ENCODE peak calls at places on chromosome 21, in eight cellular contexts. U is skeletal muscle cell, H is GM06990, J is epithelial cell of esophagus, W is heart right ventricle, R is GM12865, C is fibroblast of the aortic adventitia, E is uterus. F is an unnamed sample.
A peak's percentile ranks its signal among the peaks of the same experiment; 100 is the strongest.

GRCh38 chr21:42781150-42781980 is 98.0 kb downstream of the WDR4 start:
- DNase-seq in U (no peak), R (no peak), J (peak; percentile 45), W (no peak), C (no peak), E (peak; percentile 29), H (no peak), F (peak; percentile 82)

GRCh38 chr21:25342811-25343210 is 264.5 kb downstream of the MRPL39 start:
- DNase-seq in R (no peak), W (no peak), U (no peak), C (peak; percentile 72), H (no peak), J (no peak), E (no peak), F (no peak)

GRCh38 chr21:28442624-28443023 is 550.1 kb downstream of the LTN1 start:
- DNase-seq in H (no peak), U (peak; percentile 83), W (no peak), E (no peak), R (peak; percentile 13), J (peak; percentile 65), C (peak; percentile 84), F (no peak)

GRCh38 chr21:42590431-42591131 is 62.8 kb upstream of the PDE9A start:
- DNase-seq in U (no peak), E (no peak), H (no peak), W (no peak), R (no peak), C (no peak), J (no peak), F (no peak)

GRCh38 chr21:43025636-43026180 is 49.9 kb downstream of the CBS start:
- DNase-seq in W (no peak), H (no peak), C (peak; percentile 74), E (no peak), J (no peak), U (peak; percentile 10), R (no peak), F (no peak)

GRCh38 chr21:42527489-42528158 is 14.0 kb downstream of the SLC37A1 start:
- DNase-seq in J (no peak), H (peak; percentile 67), U (no peak), R (peak; percentile 82), W (no peak), E (no peak), C (no peak), F (peak; percentile 10)

GRCh38 chr21:43018519-43018918 is 44.2 kb downstream of the PKNOX1 start:
- DNase-seq in U (no peak), C (no peak), E (no peak), J (no peak), R (no peak), H (no peak), W (no peak), F (no peak)

GRCh38 chr21:38567577-38568360 is 69.5 kb upstream of the ERG start:
- DNase-seq in W (no peak), E (no peak), R (no peak), H (no peak), C (peak; percentile 38), J (peak; percentile 37), U (peak; percentile 39), F (no peak)

GRCh38 chr21:43932005-43932404 is 67.0 kb downstream of the AGPAT3 start:
- DNase-seq in E (no peak), R (no peak), C (no peak), J (no peak), W (no peak), U (no peak), H (no peak), F (no peak)

GRCh38 chr21:14603202-14603601 is 57.1 kb upstream of the SAMSN1 start:
- DNase-seq in J (peak; percentile 58), R (no peak), U (peak; percentile 44), E (no peak), H (no peak), W (no peak), C (peak; percentile 80), F (no peak)

GRCh38 chr21:19321688-19322087 is 918.1 kb upstream of the TMPRSS15 start:
- DNase-seq in W (no peak), H (no peak), U (no peak), R (no peak), C (no peak), J (no peak), E (no peak), F (no peak)

GRCh38 chr21:42513985-42514882 is 582 bp downstream of the SLC37A1 start:
- DNase-seq in H (peak; percentile 69), J (peak; percentile 43), W (peak; percentile 64), C (peak; percentile 9), U (no peak), E (peak; percentile 36), R (peak; percentile 67), F (peak; percentile 93)

GRCh38 chr21:29104239-29104708 is 26.2 kb upstream of the MAP3K7CL start:
- DNase-seq in C (no peak), R (no peak), H (no peak), E (no peak), W (no peak), J (peak; percentile 3), U (peak; percentile 52), F (no peak)

GRCh38 chr21:38388219-38388618 is 110.1 kb downstream of the ERG start:
- DNase-seq in J (no peak), E (no peak), W (no peak), U (peak; percentile 68), H (no peak), C (peak; percentile 67), R (no peak), F (no peak)

GRCh38 chr21:14215971-14216621 is at the start of gene RBM11:
- DNase-seq in J (peak; percentile 75), H (peak; percentile 74), C (peak; percentile 8), R (peak; percentile 67), U (peak; percentile 0), E (peak; percentile 75), W (peak; percentile 54), F (peak; percentile 67)

GRCh38 chr21:36646011-36646410 is 52.9 kb upstream of the SIM2 start:
- DNase-seq in C (no peak), H (no peak), R (no peak), E (no peak), W (no peak), J (no peak), U (peak; percentile 45), F (no peak)

GRCh38 chr21:44980562-44981489 is 41.0 kb downstream of the SLX9 start:
- DNase-seq in U (no peak), W (no peak), E (no peak), H (no peak), C (no peak), R (no peak), J (no peak), F (peak; percentile 76)

GRCh38 chr21:44984792-44985440 is 45.1 kb downstream of the SLX9 start:
- DNase-seq in R (no peak), U (no peak), W (peak; percentile 20), J (no peak), E (peak; percentile 27), C (no peak), H (no peak), F (peak; percentile 75)

GRCh38 chr21:44984428-44984791 is 44.6 kb downstream of the SLX9 start:
- DNase-seq in E (no peak), H (no peak), C (no peak), W (peak; percentile 14), U (no peak), J (no peak), R (no peak), F (peak; percentile 25)

GRCh38 chr21:44983421-44984206 is 43.8 kb downstream of the SLX9 start:
- DNase-seq in E (no peak), R (no peak), J (no peak), H (no peak), C (no peak), U (no peak), W (peak; percentile 8), F (peak; percentile 58)

DNA sequence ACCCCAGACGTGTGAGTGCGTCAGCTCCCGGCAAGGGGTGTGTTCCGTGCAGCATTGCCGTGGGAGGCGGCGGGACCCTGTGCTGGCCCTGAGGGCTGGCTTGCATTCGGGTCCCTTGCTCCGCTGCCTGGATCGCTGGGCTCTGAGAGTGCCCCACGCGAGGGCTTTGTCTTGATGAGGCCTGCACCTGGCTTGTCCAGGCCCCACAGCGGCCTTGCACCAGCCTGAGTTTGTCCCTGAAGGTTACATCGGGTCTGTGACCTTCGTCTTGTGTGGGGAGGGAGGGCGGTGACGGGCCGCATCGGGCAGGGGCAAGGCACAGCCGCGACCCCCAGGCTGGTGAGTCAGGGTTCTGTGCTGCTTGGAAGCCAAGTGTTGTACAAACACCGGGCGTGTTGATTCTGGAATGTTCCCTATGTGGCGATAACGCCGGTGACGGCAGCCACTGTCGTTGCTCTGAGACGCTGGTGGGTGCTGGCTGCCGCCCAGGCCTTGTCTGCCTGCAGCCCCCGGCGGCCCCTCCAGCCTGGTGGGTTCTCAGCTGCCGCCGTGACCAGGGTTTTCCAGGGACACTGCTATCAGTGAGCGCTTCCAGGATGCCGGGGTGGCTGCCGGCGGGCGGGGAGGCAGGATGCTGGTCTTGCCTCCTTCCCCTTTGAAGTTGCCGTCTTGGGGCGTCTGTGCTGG is 42.9 kb downstream of the SLX9 start:
- DNase-seq in J (peak; percentile 52), C (no peak), W (peak; percentile 56), E (no peak), H (no peak), U (peak; percentile 62), R (no peak), F (no peak)
- H3K4me3 ChIP-seq in J (no peak overlapping the region), C (no peak overlapping the region), W (no peak overlapping the region), E (no peak overlapping the region), H (no peak overlapping the region), U (no peak overlapping the region), R (no peak overlapping the region), F (no peak overlapping the region)

GRCh38 chr21:46424621-46425020 is 34.1 kb upstream of the DIP2A start:
- DNase-seq in C (no peak), H (no peak), U (no peak), J (no peak), R (no peak), E (no peak), W (no peak), F (peak; percentile 30)
- H3K4me3 ChIP-seq in C (no peak overlapping the region), H (no peak overlapping the region), U (no peak overlapping the region), J (no peak overlapping the region), R (no peak overlapping the region), E (no peak overlapping the region), W (no peak overlapping the region), F (no peak overlapping the region)

GRCh38 chr21:27258222-27258621 is 291.3 kb upstream of the ADAMTS5 start:
- DNase-seq in W (no peak), U (no peak), R (no peak), H (no peak), J (no peak), E (no peak), C (no peak), F (no peak)
- H3K4me3 ChIP-seq in W (no peak overlapping the region), U (no peak overlapping the region), R (no peak overlapping the region), H (no peak overlapping the region), J (no peak overlapping the region), E (no peak overlapping the region), C (no peak overlapping the region), F (no peak overlapping the region)

GRCh38 chr21:35026153-35026499 is 23.0 kb downstream of the RUNX1 start:
- DNase-seq in W (no peak), U (no peak), C (no peak), J (no peak), H (no peak), E (no peak), R (no peak), F (no peak)

GRCh38 chr21:35027558-35028450 is 21.3 kb downstream of the RUNX1 start:
- DNase-seq in C (no peak), W (no peak), U (no peak), J (no peak), R (no peak), H (no peak), E (no peak), F (no peak)

GRCh38 chr21:35028451-35028757 is 20.7 kb downstream of the RUNX1 start:
- DNase-seq in J (no peak), E (no peak), C (no peak), R (no peak), W (no peak), U (no peak), H (no peak), F (no peak)

GRCh38 chr21:35025206-35026152 is 23.6 kb downstream of the RUNX1 start:
- DNase-seq in C (no peak), R (no peak), E (no peak), J (no peak), W (no peak), H (no peak), U (no peak), F (no peak)

GRCh38 chr21:35026617-35027557 is 22.2 kb downstream of the RUNX1 start:
- DNase-seq in U (no peak), H (peak; percentile 88), E (peak; percentile 25), R (peak; percentile 74), W (peak; percentile 66), J (peak; percentile 15), C (peak; percentile 46), F (peak; percentile 76)
- H3K4me3 ChIP-seq in U (peak overlapping the region; percentile 28), H (peak overlapping the region; percentile 47), E (no peak overlapping the region), R (peak overlapping the region; percentile 14), W (peak overlapping the region; percentile 41), J (no peak overlapping the region), C (no peak overlapping the region), F (peak overlapping the region; percentile 10)